ENCODE peak calls at places on chromosome 9, in four cellular contexts. O, S, Q and B are unnamed samples.

GRCh38 chr9:21709464-21710058 is 92.9 kb upstream of the MTAP start:
- DNase-seq in S (peak; percentile 49), O (peak; percentile 57), Q (peak; percentile 53), B (peak; percentile 95)

GRCh38 chr9:19466268-19466639 is 57.4 kb downstream of the ACER2 start:
- DNase-seq in Q (no peak), S (no peak), O (no peak), B (no peak)

GRCh38 chr9:127525426-127526188 is 74.3 kb downstream of the LRSAM1 start:
- DNase-seq in O (no peak), Q (peak; percentile 58), S (peak; percentile 64), B (peak; percentile 57)

GRCh38 chr9:112831281-112831851 is 59.3 kb downstream of the SLC46A2 start:
- DNase-seq in Q (no peak), S (no peak), O (no peak), B (no peak)

GRCh38 chr9:76200730-76201129 is 193.5 kb downstream of the RFK start:
- DNase-seq in Q (no peak), O (no peak), S (no peak), B (no peak)

GRCh38 chr9:104970588-104970987 is 42.6 kb upstream of the ABCA1 start:
- DNase-seq in S (peak; percentile 26), O (no peak), Q (peak; percentile 34), B (peak; percentile 61)

GRCh38 chr9:28810375-28811075 is 1237.2 kb upstream of the C9orf72 start:
- DNase-seq in O (no peak), S (peak; percentile 75), Q (no peak), B (no peak)

GRCh38 chr9:123208626-123209174 is 59.7 kb downstream of the STRBP start:
- DNase-seq in Q (no peak), S (no peak), O (no peak), B (no peak)

GRCh38 chr9:4237748-4238511 is 61.9 kb downstream of the GLIS3 start:
- DNase-seq in O (no peak), S (peak; percentile 53), Q (no peak), B (no peak)

GRCh38 chr9:126532019-126532462 is 81.7 kb upstream of the LMX1B start:
- DNase-seq in Q (no peak), S (peak; percentile 51), O (no peak), B (peak; percentile 85)

GRCh38 chr9:109889456-109889855 is 109.5 kb downstream of the PALM2AKAP2 start:
- DNase-seq in S (no peak), O (no peak), Q (no peak), B (no peak)

GRCh38 chr9:110048976-110049698 is 158.8 kb downstream of the C9orf152 start:
- DNase-seq in S (peak; percentile 57), Q (no peak), O (no peak), B (peak; percentile 69)

GRCh38 chr9:129352157-129352870 is 174.3 kb upstream of the IER5L start:
- DNase-seq in S (no peak), O (peak; percentile 80), Q (no peak), B (no peak)
- H3K4me3 ChIP-seq in S (peak overlapping the region; percentile 54), O (peak overlapping the region; percentile 71), Q (peak overlapping the region; percentile 56), B (peak overlapping the region; percentile 59)

GRCh38 chr9:34989056-34989945 is at the start of gene DNAJB5:
- DNase-seq in O (peak; percentile 99), S (peak; percentile 100), Q (peak; percentile 100), B (peak; percentile 98)
- H2BK120ac ChIP-seq in O (no peak within 1 kb of the TSS), S (peak within 1 kb of the TSS; percentile 85), Q (peak within 1 kb of the TSS; percentile 31), B (peak within 1 kb of the TSS; percentile 78)

GRCh38 chr9:81489048-81489447 is 200.3 kb downstream of the TLE1 start:
- DNase-seq in S (peak; percentile 45), Q (peak; percentile 79), O (no peak), B (no peak)
- H2AFZ ChIP-seq in S (no peak overlapping the region), Q (no peak overlapping the region), O (no peak overlapping the region), B (no peak overlapping the region)

DNA sequence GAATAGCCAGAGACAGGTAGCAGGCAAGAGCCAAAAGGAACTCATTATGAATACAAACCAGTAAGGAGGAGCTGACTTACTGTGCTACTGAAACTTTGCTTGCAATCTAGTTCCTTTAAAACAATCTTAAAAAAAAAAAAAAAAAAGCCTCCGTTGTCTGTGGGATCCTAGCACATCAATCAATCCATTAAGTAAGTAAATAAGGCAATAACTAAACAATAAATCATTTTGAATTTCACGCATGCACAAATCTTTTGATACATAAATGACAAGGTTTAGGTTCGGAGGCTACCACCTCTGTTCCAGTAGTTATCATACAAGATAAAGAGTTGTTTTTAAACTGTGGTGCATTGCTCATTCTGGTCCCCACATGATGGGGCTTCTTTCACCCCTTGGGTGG is 151.2 kb upstream of the MPDZ start:
- DNase-seq in Q (no peak), S (no peak), O (no peak), B (no peak)
- H3K4me3 ChIP-seq in Q (no peak overlapping the region), S (no peak overlapping the region), O (no peak overlapping the region), B (no peak overlapping the region)